ENCODE peak calls at places on chromosomes 2 and 18, in nine cellular contexts. One of them, this sample, is unnamed.

GRCh38 chr2:127743477-127744026 is 42.3 kb downstream of the SFT2D3 start:
- ATAC-seq in HepG2: no peak
- ATAC-seq in HCT116: no peak
- ATAC-seq in IMR-90: no peak
- ATAC-seq in A549: peak; percentile 25
- ATAC-seq in upper lobe of left lung: no peak
- ATAC-seq in K562: no peak
- ATAC-seq in heart left ventricle: no peak
- ATAC-seq in GM12878: peak; percentile 86
- ATAC-seq in this sample: no peak

GRCh38 chr2:238515411-238515810 is 88.7 kb downstream of the ASB1 start:
- ATAC-seq in HepG2: no peak
- ATAC-seq in HCT116: no peak
- ATAC-seq in IMR-90: no peak
- ATAC-seq in A549: no peak
- ATAC-seq in upper lobe of left lung: no peak
- ATAC-seq in K562: no peak
- ATAC-seq in heart left ventricle: no peak
- ATAC-seq in GM12878: no peak
- ATAC-seq in this sample: peak; percentile 16

GRCh38 chr2:170465241-170465640 is 249.9 kb upstream of the SP5 start:
- ATAC-seq in HepG2: peak; percentile 63
- ATAC-seq in HCT116: no peak
- ATAC-seq in IMR-90: no peak
- ATAC-seq in A549: no peak
- ATAC-seq in upper lobe of left lung: no peak
- ATAC-seq in K562: no peak
- ATAC-seq in heart left ventricle: no peak
- ATAC-seq in GM12878: no peak
- ATAC-seq in this sample: peak; percentile 22

GRCh38 chr2:38535745-38536506 is 66.8 kb downstream of the HNRNPLL start:
- ATAC-seq in HepG2: peak; percentile 86
- ATAC-seq in HCT116: peak; percentile 96
- ATAC-seq in IMR-90: peak; percentile 94
- ATAC-seq in A549: peak; percentile 97
- ATAC-seq in upper lobe of left lung: peak; percentile 95
- ATAC-seq in K562: peak; percentile 98
- ATAC-seq in heart left ventricle: peak; percentile 95
- ATAC-seq in GM12878: peak; percentile 91
- ATAC-seq in this sample: peak; percentile 92

GRCh38 chr2:122736279-122736678 is 980.8 kb downstream of the TSN start:
- ATAC-seq in HepG2: no peak
- ATAC-seq in HCT116: no peak
- ATAC-seq in IMR-90: no peak
- ATAC-seq in A549: no peak
- ATAC-seq in upper lobe of left lung: no peak
- ATAC-seq in K562: no peak
- ATAC-seq in heart left ventricle: no peak
- ATAC-seq in GM12878: no peak
- ATAC-seq in this sample: no peak

GRCh38 chr2:86240251-86240650 is 41.0 kb downstream of the MRPL35 start:
- ATAC-seq in HepG2: no peak
- ATAC-seq in HCT116: no peak
- ATAC-seq in IMR-90: no peak
- ATAC-seq in A549: no peak
- ATAC-seq in upper lobe of left lung: no peak
- ATAC-seq in K562: no peak
- ATAC-seq in heart left ventricle: no peak
- ATAC-seq in GM12878: no peak
- ATAC-seq in this sample: no peak

GRCh38 chr2:234218261-234219180 is 168.0 kb downstream of the SPP2 start:
- ATAC-seq in HepG2: no peak
- ATAC-seq in HCT116: no peak
- ATAC-seq in IMR-90: no peak
- ATAC-seq in A549: peak; percentile 29
- ATAC-seq in upper lobe of left lung: no peak
- ATAC-seq in K562: no peak
- ATAC-seq in heart left ventricle: no peak
- ATAC-seq in GM12878: no peak
- ATAC-seq in this sample: no peak

GRCh38 chr18:21117385-21118135 is 5.9 kb upstream of the ROCK1 start:
- ATAC-seq in HepG2: no peak
- ATAC-seq in HCT116: no peak
- ATAC-seq in IMR-90: peak; percentile 83
- ATAC-seq in A549: no peak
- ATAC-seq in upper lobe of left lung: peak; percentile 85
- ATAC-seq in K562: no peak
- ATAC-seq in heart left ventricle: peak; percentile 80
- ATAC-seq in GM12878: no peak
- ATAC-seq in this sample: peak; percentile 88

GRCh38 chr2:142745691-142746090 is 131.8 kb upstream of the KYNU start:
- ATAC-seq in HepG2: peak; percentile 90
- ATAC-seq in HCT116: no peak
- ATAC-seq in IMR-90: no peak
- ATAC-seq in A549: peak; percentile 59
- ATAC-seq in upper lobe of left lung: no peak
- ATAC-seq in K562: no peak
- ATAC-seq in heart left ventricle: no peak
- ATAC-seq in GM12878: no peak
- ATAC-seq in this sample: no peak

GRCh38 chr2:218781691-218782528 is at the start of gene CYP27A1:
- ATAC-seq in HepG2: peak; percentile 95
- ATAC-seq in HCT116: no peak
- ATAC-seq in IMR-90: peak; percentile 79
- ATAC-seq in A549: no peak
- ATAC-seq in upper lobe of left lung: peak; percentile 87
- ATAC-seq in K562: peak; percentile 51
- ATAC-seq in heart left ventricle: peak; percentile 89
- ATAC-seq in GM12878: peak; percentile 62
- ATAC-seq in this sample: peak; percentile 84

GRCh38 chr2:224971214-224971613 is 71.1 kb downstream of the DOCK10 start:
- ATAC-seq in HepG2: no peak
- ATAC-seq in HCT116: peak; percentile 100
- ATAC-seq in IMR-90: no peak
- ATAC-seq in A549: no peak
- ATAC-seq in upper lobe of left lung: peak; percentile 71
- ATAC-seq in K562: no peak
- ATAC-seq in heart left ventricle: peak; percentile 34
- ATAC-seq in GM12878: peak; percentile 61
- ATAC-seq in this sample: no peak

GRCh38 chr18:50622320-50622719 is 62.4 kb downstream of the MAPK4 start:
- ATAC-seq in HepG2: no peak
- ATAC-seq in HCT116: no peak
- ATAC-seq in IMR-90: no peak
- ATAC-seq in A549: no peak
- ATAC-seq in upper lobe of left lung: no peak
- ATAC-seq in K562: no peak
- ATAC-seq in heart left ventricle: no peak
- ATAC-seq in GM12878: no peak
- ATAC-seq in this sample: no peak

GRCh38 chr2:85112906-85113625 is 20.1 kb upstream of the TCF7L1 start:
- ATAC-seq in HepG2: no peak
- ATAC-seq in HCT116: no peak
- ATAC-seq in IMR-90: no peak
- ATAC-seq in A549: peak; percentile 28
- ATAC-seq in upper lobe of left lung: no peak
- ATAC-seq in K562: no peak
- ATAC-seq in heart left ventricle: no peak
- ATAC-seq in GM12878: no peak
- ATAC-seq in this sample: no peak

GRCh38 chr18:12307871-12308385 is at the start of gene TUBB6:
- ATAC-seq in HepG2: peak; percentile 46
- ATAC-seq in HCT116: peak; percentile 86
- ATAC-seq in IMR-90: peak; percentile 78
- ATAC-seq in A549: peak; percentile 71
- ATAC-seq in upper lobe of left lung: peak; percentile 66
- ATAC-seq in K562: peak; percentile 77
- ATAC-seq in heart left ventricle: peak; percentile 80
- ATAC-seq in GM12878: peak; percentile 67
- ATAC-seq in this sample: peak; percentile 82
- TF ChIP-seq POLR2A in HepG2: peak; percentile 34
- TF ChIP-seq POLR2A in HCT116: peak; percentile 73
- TF ChIP-seq POLR2A in IMR-90: peak; percentile 97
- TF ChIP-seq POLR2A in A549: peak; percentile 81
- TF ChIP-seq POLR2A in upper lobe of left lung: no peak
- TF ChIP-seq POLR2A in K562: no peak
- TF ChIP-seq POLR2A in heart left ventricle: peak; percentile 56
- TF ChIP-seq POLR2A in GM12878: peak; percentile 87
- TF ChIP-seq POLR2A in this sample: peak; percentile 82

GRCh38 chr2:74002515-74003391 is 18.0 kb downstream of the TET3 start:
- ATAC-seq in HepG2: peak; percentile 96
- ATAC-seq in HCT116: no peak
- ATAC-seq in IMR-90: peak; percentile 94
- ATAC-seq in A549: peak; percentile 84
- ATAC-seq in upper lobe of left lung: peak; percentile 91
- ATAC-seq in K562: peak; percentile 96
- ATAC-seq in heart left ventricle: peak; percentile 97
- ATAC-seq in GM12878: peak; percentile 96
- ATAC-seq in this sample: peak; percentile 98

GRCh38 chr2:74005786-74006185 is 21.1 kb downstream of the TET3 start:
- ATAC-seq in HepG2: no peak
- ATAC-seq in HCT116: no peak
- ATAC-seq in IMR-90: no peak
- ATAC-seq in A549: no peak
- ATAC-seq in upper lobe of left lung: no peak
- ATAC-seq in K562: no peak
- ATAC-seq in heart left ventricle: no peak
- ATAC-seq in GM12878: no peak
- ATAC-seq in this sample: no peak

GRCh38 chr2:74001781-74002514 is 17.2 kb downstream of the TET3 start:
- ATAC-seq in HepG2: peak; percentile 2
- ATAC-seq in HCT116: no peak
- ATAC-seq in IMR-90: peak; percentile 18
- ATAC-seq in A549: no peak
- ATAC-seq in upper lobe of left lung: no peak
- ATAC-seq in K562: no peak
- ATAC-seq in heart left ventricle: no peak
- ATAC-seq in GM12878: peak; percentile 63
- ATAC-seq in this sample: peak; percentile 60

GRCh38 chr2:74004212-74005182 is 19.8 kb downstream of the TET3 start:
- ATAC-seq in HepG2: no peak
- ATAC-seq in HCT116: no peak
- ATAC-seq in IMR-90: no peak
- ATAC-seq in A549: no peak
- ATAC-seq in upper lobe of left lung: no peak
- ATAC-seq in K562: no peak
- ATAC-seq in heart left ventricle: no peak
- ATAC-seq in GM12878: no peak
- ATAC-seq in this sample: no peak

DNA sequence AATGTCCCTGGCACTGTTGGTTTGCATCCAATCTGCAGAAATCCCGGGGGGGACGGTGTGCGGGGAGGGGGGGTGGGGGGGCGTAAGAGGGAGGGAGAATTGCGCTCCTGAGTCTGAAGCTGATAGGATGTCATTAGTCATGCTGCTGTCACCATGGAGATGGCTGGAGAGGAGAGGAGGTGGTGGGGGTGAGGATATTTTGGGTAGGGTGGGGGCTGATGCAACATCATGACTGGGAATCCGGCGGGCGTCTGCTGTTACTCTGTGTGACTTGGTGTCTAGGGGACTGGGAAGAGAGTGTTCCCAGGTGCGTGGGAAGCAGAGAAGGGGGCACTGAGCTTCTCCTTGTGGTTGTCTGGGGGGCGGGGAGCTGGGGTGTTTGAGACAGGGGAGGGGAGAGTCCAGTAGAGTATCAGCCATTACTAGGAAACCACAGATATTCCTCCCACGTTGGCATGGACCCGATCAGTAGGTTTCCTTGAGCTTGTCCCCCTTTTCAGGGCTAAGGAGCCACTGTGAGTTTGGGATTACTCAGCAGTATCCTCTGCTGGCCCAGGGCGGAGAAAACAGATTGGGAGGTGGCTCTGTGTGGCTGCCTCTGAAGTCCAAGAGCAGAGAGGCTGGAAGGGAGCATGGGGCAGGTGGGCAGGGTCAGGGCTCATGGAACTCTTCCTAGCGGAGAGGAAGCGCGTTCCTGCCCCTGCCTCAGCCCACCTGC is 18.9 kb downstream of the TET3 start:
- ATAC-seq in HepG2: no peak
- ATAC-seq in HCT116: no peak
- ATAC-seq in IMR-90: peak; percentile 2
- ATAC-seq in A549: no peak
- ATAC-seq in upper lobe of left lung: no peak
- ATAC-seq in K562: peak; percentile 58
- ATAC-seq in heart left ventricle: peak; percentile 70
- ATAC-seq in GM12878: no peak
- ATAC-seq in this sample: no peak
- H3K4me1 ChIP-seq in HepG2: peaks cover 32% of the 10 kb centered on the region
- H3K4me1 ChIP-seq in HCT116: peaks cover 7% of the 10 kb centered on the region
- H3K4me1 ChIP-seq in IMR-90: peaks cover 35% of the 10 kb centered on the region
- H3K4me1 ChIP-seq in A549: peaks cover 27% of the 10 kb centered on the region
- H3K4me1 ChIP-seq in upper lobe of left lung: peaks cover 48% of the 10 kb centered on the region
- H3K4me1 ChIP-seq in K562: peaks cover 50% of the 10 kb centered on the region
- H3K4me1 ChIP-seq in heart left ventricle: peaks cover 13% of the 10 kb centered on the region
- H3K4me1 ChIP-seq in GM12878: peaks cover 13% of the 10 kb centered on the region
- H3K4me1 ChIP-seq in this sample: no peaks in the 10 kb centered on the region

DNA sequence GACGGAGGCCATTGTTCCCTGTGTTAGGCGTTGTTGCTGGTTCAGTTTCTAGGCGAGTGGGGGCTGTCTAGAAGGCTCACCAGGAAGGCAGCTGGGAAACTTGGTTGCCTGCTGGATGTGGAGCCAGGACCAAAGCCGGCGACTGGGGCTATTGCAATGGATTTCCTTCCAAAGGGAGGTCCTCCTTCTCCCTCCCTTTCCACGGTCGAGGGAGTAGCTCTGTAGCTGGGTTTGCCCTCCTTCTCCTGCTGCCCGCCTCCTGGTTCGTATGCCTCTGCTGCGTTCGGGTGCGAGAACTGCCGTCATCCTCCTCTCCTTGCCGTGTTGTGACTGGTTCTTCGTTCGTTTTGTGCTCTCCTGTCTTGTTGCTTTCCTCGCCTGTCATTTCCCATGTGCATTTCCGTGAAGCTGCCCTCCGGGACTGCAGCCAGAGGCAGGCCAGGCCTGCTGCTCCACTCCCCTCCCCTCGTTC is 203.4 kb downstream of the NEDD4L start:
- ATAC-seq in HepG2: no peak
- ATAC-seq in HCT116: no peak
- ATAC-seq in IMR-90: peak; percentile 53
- ATAC-seq in A549: no peak
- ATAC-seq in upper lobe of left lung: peak; percentile 42
- ATAC-seq in K562: no peak
- ATAC-seq in heart left ventricle: peak; percentile 80
- ATAC-seq in GM12878: no peak
- ATAC-seq in this sample: no peak
- TF ChIP-seq POLR2A in HepG2: no peak
- TF ChIP-seq POLR2A in HCT116: no peak
- TF ChIP-seq POLR2A in IMR-90: no peak
- TF ChIP-seq POLR2A in A549: no peak
- TF ChIP-seq POLR2A in upper lobe of left lung: no peak
- TF ChIP-seq POLR2A in K562: no peak
- TF ChIP-seq POLR2A in heart left ventricle: peak; percentile 12
- TF ChIP-seq POLR2A in GM12878: no peak
- TF ChIP-seq POLR2A in this sample: no peak

DNA sequence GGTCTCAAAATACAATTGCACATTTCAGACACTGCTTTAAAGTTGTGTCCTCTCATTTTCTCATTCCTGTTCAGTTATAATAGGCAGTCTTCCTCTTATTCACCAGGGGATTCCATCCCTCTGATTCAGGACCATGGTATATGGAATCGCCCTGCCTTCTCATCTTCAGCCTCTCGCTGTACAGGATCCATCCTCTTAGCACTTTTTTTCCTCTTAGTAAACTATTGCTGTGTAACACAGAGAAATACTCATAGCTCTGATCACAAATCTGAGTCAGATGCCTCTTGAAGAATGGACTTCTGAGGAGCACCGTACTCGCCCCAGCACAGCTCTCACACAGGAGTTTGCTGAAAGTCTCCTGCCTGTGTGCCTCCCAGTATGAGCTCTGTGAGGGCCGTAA is 11.3 kb downstream of the RMP24 start:
- ATAC-seq in HepG2: no peak
- ATAC-seq in HCT116: no peak
- ATAC-seq in IMR-90: peak; percentile 90
- ATAC-seq in A549: no peak
- ATAC-seq in upper lobe of left lung: no peak
- ATAC-seq in K562: peak; percentile 28
- ATAC-seq in heart left ventricle: no peak
- ATAC-seq in GM12878: no peak
- ATAC-seq in this sample: no peak
- H3K4me1 ChIP-seq in HepG2: no peaks in the 10 kb centered on the region
- H3K4me1 ChIP-seq in HCT116: no peaks in the 10 kb centered on the region
- H3K4me1 ChIP-seq in IMR-90: peaks cover 11% of the 10 kb centered on the region
- H3K4me1 ChIP-seq in A549: no peaks in the 10 kb centered on the region
- H3K4me1 ChIP-seq in upper lobe of left lung: no peaks in the 10 kb centered on the region
- H3K4me1 ChIP-seq in K562: no peaks in the 10 kb centered on the region
- H3K4me1 ChIP-seq in heart left ventricle: no peaks in the 10 kb centered on the region
- H3K4me1 ChIP-seq in GM12878: no peaks in the 10 kb centered on the region
- H3K4me1 ChIP-seq in this sample: no peaks in the 10 kb centered on the region